ENCODE peak calls at places on chromosomes 3 and 15, in four cellular contexts. H, C, W and L are unnamed samples.

GRCh38 chr3:194178128-194178527 is 42.2 kb downstream of the HES1 start:
- DNase-seq in H (no peak), C (no peak), W (no peak), L (no peak)

GRCh38 chr15:58509556-58509955 is 77.8 kb downstream of the LIPC start:
- DNase-seq in H (no peak), C (no peak), W (no peak), L (no peak)

GRCh38 chr3:192836469-192836820 is 81.2 kb downstream of the MB21D2 start:
- DNase-seq in H (no peak), C (no peak), W (no peak), L (no peak)

GRCh38 chr3:179146911-179147570 is 1.1 kb upstream of the PIK3CA start:
- DNase-seq in H (peak), C (peak), W (peak), L (no peak)

GRCh38 chr15:100114100-100114499 is 227.7 kb downstream of the ADAMTS17 start:
- DNase-seq in H (no peak), C (no peak), W (no peak), L (no peak)

GRCh38 chr3:167350245-167350862 is 29.7 kb downstream of the ZBBX start:
- DNase-seq in H (peak), C (no peak), W (no peak), L (no peak)

GRCh38 chr15:87736401-87736800 is 520.1 kb downstream of the NTRK3 start:
- DNase-seq in H (no peak), C (no peak), W (no peak), L (no peak)

GRCh38 chr3:79845546-79845945 is 77.7 kb upstream of the ROBO1 start:
- DNase-seq in H (no peak), C (no peak), W (no peak), L (no peak)

GRCh38 chr3:12898290-12898979 is 57.1 kb upstream of the RPL32 start:
- DNase-seq in H (no peak), C (no peak), W (no peak), L (no peak)

GRCh38 chr3:150303776-150304175 is 104.3 kb upstream of the TSC22D2 start:
- DNase-seq in H (peak), C (peak), W (no peak), L (peak)

GRCh38 chr3:58679451-58679850 is 12.9 kb upstream of the FAM3D start:
- DNase-seq in H (no peak), C (no peak), W (no peak), L (no peak)

GRCh38 chr3:113501597-113501996 is 13.4 kb downstream of the SPICE1 start:
- DNase-seq in H (peak), C (no peak), W (no peak), L (no peak)

GRCh38 chr15:70142322-70143191 is 44.8 kb upstream of the TLE3 start:
- DNase-seq in H (peak), C (no peak), W (no peak), L (no peak)

GRCh38 chr3:117217837-117218236 is 508.3 kb downstream of the TUSC7 start:
- DNase-seq in H (no peak), C (no peak), W (peak), L (no peak)

GRCh38 chr15:28068930-28069329 is 30.2 kb downstream of the OCA2 start:
- DNase-seq in H (no peak), C (no peak), W (no peak), L (no peak)

GRCh38 chr3:141386080-141386594 is 17.8 kb downstream of the ZBTB38 start:
- DNase-seq in H (no peak), C (no peak), W (no peak), L (no peak)

GRCh38 chr3:31789429-31789828 is 191.6 kb downstream of the OSBPL10 start:
- DNase-seq in H (no peak), C (no peak), W (no peak), L (no peak)

GRCh38 chr3:133937061-133937686 is 41.5 kb upstream of the RAB6B start:
- DNase-seq in H (no peak), C (no peak), W (no peak), L (no peak)

GRCh38 chr3:30342319-30343060 is 263.9 kb upstream of the TGFBR2 start:
- DNase-seq in H (no peak), C (no peak), W (no peak), L (no peak)

GRCh38 chr3:177146646-177147045 is 50.6 kb downstream of the TBL1XR1 start:
- DNase-seq in H (no peak), C (no peak), W (no peak), L (no peak)

GRCh38 chr3:169147246-169148008 is 516.1 kb downstream of the MECOM start:
- DNase-seq in H (peak), C (no peak), W (peak), L (peak)

GRCh38 chr3:42725454-42725853 is 22.9 kb upstream of the HHATL start:
- DNase-seq in H (no peak), C (no peak), W (no peak), L (no peak)

GRCh38 chr15:64045774-64046346 is 425 bp downstream of the DAPK2 start:
- DNase-seq in H (no peak), C (no peak), W (peak), L (no peak)

GRCh38 chr3:45560270-45561020 is 34.1 kb upstream of the LIMD1 start:
- DNase-seq in H (no peak), C (no peak), W (no peak), L (no peak)

GRCh38 chr15:77870195-77871065 is 207.1 kb downstream of the TBC1D2B start:
- DNase-seq in H (peak), C (no peak), W (peak), L (peak)

GRCh38 chr3:38153986-38154608 is 11.2 kb upstream of the OXSR1 start:
- DNase-seq in H (no peak), C (no peak), W (no peak), L (no peak)

GRCh38 chr15:75104804-75105557 is 81.6 kb downstream of the PPCDC start:
- DNase-seq in H (no peak), C (peak), W (no peak), L (no peak)

GRCh38 chr3:126103121-126104027 is 19.4 kb upstream of the SLC41A3 start:
- DNase-seq in H (peak), C (no peak), W (peak), L (peak)

GRCh38 chr3:126850370-126851085 is 132.4 kb upstream of the PLXNA1 start:
- DNase-seq in H (no peak), C (no peak), W (no peak), L (peak)

GRCh38 chr3:153210116-153210515 is 48.1 kb downstream of the RAP2B start:
- DNase-seq in H (peak), C (no peak), W (no peak), L (no peak)

DNA sequence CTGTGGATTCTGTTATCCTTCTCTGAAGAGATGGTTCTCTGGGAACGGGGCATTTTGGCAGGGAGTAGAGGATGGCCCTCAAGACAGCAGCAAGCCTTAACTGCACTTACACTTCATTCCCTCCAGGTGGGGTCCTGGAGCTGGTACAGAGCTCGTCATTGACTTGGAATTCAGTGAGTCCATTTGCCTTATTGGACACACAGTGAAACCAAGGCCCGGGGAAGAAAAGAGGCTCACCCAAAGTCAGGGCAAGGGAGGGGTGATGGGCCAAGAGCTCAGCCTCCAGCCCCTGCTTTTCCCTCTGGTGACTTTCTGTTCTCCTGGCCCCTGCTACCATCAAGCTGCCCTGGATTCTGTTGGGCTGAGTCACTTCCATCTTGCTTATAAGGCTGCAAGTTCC is 125.6 kb downstream of the ETFA start:
- DNase-seq in H (peak), C (no peak), W (no peak), L (peak)
- TF ChIP-seq USF1 in H (no peak), C (no peak), W (no peak), L (no peak)

GRCh38 chr15:51368307-51368706 is 26.9 kb downstream of the GLDN start:
- DNase-seq in H (no peak), C (no peak), W (no peak), L (no peak)

GRCh38 chr15:51366911-51367310 is 25.5 kb downstream of the GLDN start:
- DNase-seq in H (no peak), C (no peak), W (no peak), L (no peak)

GRCh38 chr15:51367322-51367976 is 26.0 kb downstream of the GLDN start:
- DNase-seq in H (no peak), C (no peak), W (no peak), L (no peak)

GRCh38 chr15:51369451-51369761 is 28.0 kb downstream of the GLDN start:
- DNase-seq in H (no peak), C (no peak), W (no peak), L (no peak)

DNA sequence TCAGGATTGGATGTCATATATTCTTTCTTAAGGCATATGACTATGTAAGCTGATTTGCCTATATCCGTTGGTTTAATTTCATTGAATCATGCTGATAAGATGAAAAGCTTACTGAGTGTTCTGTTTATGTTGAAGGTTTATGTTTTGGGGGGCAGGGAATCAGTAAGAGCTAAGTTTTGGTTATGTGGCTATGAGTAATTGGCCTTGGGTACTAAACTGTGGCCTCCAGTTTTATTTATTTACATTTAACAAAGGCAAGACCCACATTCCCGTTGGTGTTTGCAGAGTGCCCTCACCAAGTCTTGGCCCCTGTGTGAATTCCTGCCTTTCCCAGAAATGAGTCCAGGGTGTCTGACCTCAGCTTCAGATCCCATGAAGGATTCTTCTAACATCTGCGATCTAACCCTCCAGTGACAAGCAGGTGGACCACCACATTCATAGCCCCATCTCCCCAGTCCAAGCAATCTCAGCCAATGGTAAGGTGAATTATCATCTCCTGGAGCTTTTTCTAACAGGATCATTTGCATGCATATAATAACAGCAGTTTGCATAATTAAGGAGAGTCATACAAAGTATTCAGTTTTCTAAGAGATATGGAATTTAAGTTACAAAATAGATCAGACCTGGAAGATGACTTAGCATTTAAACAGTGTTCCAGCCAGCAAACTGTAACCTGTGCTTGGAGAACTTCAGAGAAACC is 27.4 kb downstream of the GLDN start:
- DNase-seq in H (no peak), C (no peak), W (no peak), L (no peak)
- TF ChIP-seq USF1 in H (no peak), C (no peak), W (no peak), L (no peak)

GRCh38 chr15:25731411-25731810 is 131.7 kb downstream of the ATP10A start:
- DNase-seq in H (no peak), C (no peak), W (no peak), L (no peak)
- TF ChIP-seq USF1 in H (no peak), C (no peak), W (no peak), L (no peak)

DNA sequence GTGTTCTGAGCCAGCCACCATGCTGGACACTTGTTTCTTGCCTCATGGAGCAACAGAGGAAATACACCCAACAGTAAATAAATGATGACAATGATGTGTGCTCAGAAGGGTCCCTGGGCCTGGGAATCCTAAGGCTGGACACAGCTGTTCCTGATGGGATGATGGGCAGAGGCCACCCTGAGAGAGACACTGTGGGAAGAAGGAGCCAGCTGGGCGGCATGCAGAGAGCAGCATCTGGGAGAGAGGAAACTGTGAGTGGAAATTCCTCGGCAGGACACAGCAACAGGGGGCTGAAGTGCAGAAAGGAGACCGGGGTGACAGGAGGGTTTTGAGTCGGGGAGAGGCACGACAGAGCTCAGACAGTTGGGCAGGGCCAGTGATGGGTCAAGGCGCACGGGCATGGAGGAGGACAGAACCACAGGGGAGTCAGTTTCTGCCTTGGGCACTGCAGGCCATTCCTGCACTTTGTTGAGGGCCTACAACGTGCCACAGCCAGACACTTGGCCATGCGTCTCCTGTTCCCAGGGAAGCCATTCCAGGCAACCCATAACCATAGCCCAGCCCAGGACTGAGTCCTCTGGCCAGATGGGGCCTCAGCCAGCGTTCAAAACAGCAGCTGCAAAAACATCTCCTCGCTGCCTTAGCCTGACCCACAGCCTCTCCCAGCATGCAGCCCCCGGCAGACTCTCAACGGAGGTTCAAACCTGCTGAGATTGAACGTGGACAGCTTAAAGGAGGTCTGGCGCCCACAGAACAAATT is 36.7 kb upstream of the SLC6A1 start:
- DNase-seq in H (no peak), C (no peak), W (no peak), L (no peak)
- TF ChIP-seq USF1 in H (no peak), C (no peak), W (no peak), L (no peak)

DNA sequence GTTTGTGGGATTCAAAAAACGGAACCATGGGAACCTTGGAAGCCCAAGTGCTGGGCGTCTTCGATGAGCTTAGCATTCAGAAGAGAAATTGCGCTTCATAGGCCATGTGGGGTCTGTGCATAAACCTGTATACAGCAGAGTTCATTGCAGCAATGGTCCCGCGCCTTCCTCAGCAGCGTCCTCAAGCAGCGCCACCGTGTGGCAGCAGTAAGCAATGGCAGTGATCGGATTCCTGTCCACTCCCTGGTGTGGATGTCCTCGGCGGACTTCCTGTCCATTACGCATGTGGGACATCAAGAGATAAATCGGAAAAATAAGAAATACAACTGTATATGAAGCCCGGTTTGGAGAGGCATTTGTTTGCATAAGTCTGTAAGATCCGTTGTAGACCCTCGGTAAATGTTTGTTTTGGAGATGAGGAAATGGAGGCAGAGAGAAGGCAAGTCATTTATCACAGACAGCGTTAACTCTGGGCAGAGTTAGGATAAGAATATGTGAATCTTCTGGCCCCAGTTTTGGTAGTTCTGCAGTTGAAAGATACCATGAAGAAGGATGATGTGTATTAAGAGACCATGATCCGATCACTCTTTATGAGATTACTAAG is 57.7 kb downstream of the CNTN4 start:
- DNase-seq in H (peak), C (no peak), W (no peak), L (peak)
- TF ChIP-seq USF1 in H (no peak), C (no peak), W (no peak), L (no peak)

GRCh38 chr3:107487490-107487889 is 35.3 kb upstream of the BBX start:
- DNase-seq in H (no peak), C (no peak), W (no peak), L (no peak)
- TF ChIP-seq USF1 in H (no peak), C (no peak), W (no peak), L (no peak)

GRCh38 chr3:122183521-122183892 is at the start of gene CASR:
- DNase-seq in H (no peak), C (no peak), W (no peak), L (peak)
- TF ChIP-seq USF1 in H (no peak), C (no peak), W (no peak), L (no peak)

GRCh38 chr15:56824174-56824573 is 90.9 kb upstream of the ZNF280D start:
- DNase-seq in H (no peak), C (no peak), W (no peak), L (no peak)

GRCh38 chr15:56820333-56820732 is 87.0 kb upstream of the ZNF280D start:
- DNase-seq in H (no peak), C (no peak), W (no peak), L (no peak)

GRCh38 chr15:56817266-56817665 is 84.0 kb upstream of the ZNF280D start:
- DNase-seq in H (no peak), C (no peak), W (no peak), L (no peak)

GRCh38 chr15:56817690-56818089 is 84.4 kb upstream of the ZNF280D start:
- DNase-seq in H (no peak), C (no peak), W (no peak), L (no peak)

DNA sequence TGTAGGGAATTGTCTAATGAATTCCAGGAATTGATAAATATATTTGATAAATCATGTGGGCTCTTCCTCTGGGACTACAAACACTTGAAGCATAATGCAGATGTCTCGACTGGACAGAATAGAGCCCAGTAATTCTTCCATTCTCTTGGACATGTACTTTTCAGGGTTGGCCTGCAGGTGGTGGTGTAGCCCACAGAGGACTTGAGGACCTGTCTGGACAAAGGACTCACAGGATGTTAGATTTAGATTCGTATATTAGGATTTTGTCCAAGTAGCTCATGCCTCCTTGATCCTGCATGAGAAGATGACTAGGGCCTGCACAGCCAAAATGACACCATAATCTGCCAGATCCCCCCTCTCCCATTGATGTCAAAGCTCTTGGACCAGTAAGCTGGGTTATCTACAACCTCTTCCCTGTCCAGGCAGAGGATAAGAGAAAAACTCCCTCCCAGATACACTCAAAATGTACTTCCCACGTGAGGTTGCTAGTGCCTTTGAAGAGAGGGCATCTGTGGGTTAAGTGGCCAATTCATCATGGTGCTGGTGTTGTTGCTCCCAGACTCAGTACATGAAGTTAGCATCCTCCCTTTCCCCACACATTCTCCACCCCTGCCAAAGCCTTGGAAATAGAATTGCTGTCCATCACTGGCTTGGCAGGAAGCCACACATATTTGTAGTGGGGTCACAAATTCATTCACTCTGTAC is 88.6 kb upstream of the ZNF280D start:
- DNase-seq in H (peak), C (no peak), W (peak), L (peak)
- TF ChIP-seq USF1 in H (no peak), C (no peak), W (no peak), L (no peak)